ENCODE peak calls at places on chromosomes 12 and 14, in four cellular contexts. G, S, T and D are unnamed samples.

GRCh38 chr12:45290218-45290609 is 74.3 kb downstream of the ANO6 start:
- DNase-seq in T (no peak), S (no peak), G (no peak), D (no peak)

GRCh38 chr12:46209165-46209564 is 59.7 kb downstream of the SLC38A1 start:
- DNase-seq in T (no peak), G (no peak), S (no peak), D (no peak)

GRCh38 chr12:26434299-26434915 is 239.0 kb downstream of the SSPN start:
- DNase-seq in T (no peak), S (no peak), G (no peak), D (no peak)

GRCh38 chr14:94673781-94674231 is 61.6 kb downstream of the SERPINA3 start:
- DNase-seq in S (no peak), T (no peak), G (peak; percentile 22), D (no peak)

GRCh38 chr12:51517800-51518199 is 73.2 kb upstream of the SCN8A start:
- DNase-seq in G (no peak), S (no peak), T (no peak), D (no peak)

GRCh38 chr12:89947437-89948265 is 239.0 kb upstream of the ATP2B1 start:
- DNase-seq in S (no peak), T (no peak), G (no peak), D (no peak)

GRCh38 chr12:69901141-69901900 is 76.3 kb downstream of the MYRFL start:
- DNase-seq in G (no peak), T (no peak), S (no peak), D (no peak)

GRCh38 chr12:132477703-132478432 is 12.1 kb upstream of the FBRSL1 start:
- DNase-seq in S (no peak), T (no peak), G (no peak), D (peak; percentile 57)

GRCh38 chr12:28742791-28743190 is 406.3 kb upstream of the FAR2 start:
- DNase-seq in S (no peak), T (no peak), G (no peak), D (no peak)

GRCh38 chr12:132084681-132085635 is 59.2 kb downstream of the DDX51 start:
- DNase-seq in G (peak; percentile 63), T (peak; percentile 85), S (peak; percentile 26), D (peak; percentile 90)

GRCh38 chr14:85466678-85467077 is 63.3 kb upstream of the FLRT2 start:
- DNase-seq in T (no peak), G (no peak), S (no peak), D (no peak)

DNA sequence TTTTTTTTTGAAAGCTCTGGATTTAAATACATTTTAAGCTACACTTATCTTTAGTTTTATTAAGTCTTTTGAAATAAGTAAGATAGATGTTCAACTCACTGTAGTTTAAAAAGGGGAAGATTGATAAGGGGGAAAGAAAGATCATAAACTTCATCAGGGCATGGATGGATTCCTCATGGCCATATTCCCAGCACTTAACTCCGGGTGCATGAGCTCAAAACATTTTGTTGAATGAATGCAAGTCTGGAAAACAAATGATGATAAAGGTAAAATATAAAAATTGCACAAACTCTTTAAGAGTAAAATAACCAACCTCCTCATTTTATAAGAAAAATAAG is 4.3 kb upstream of the IGF1 start:
- DNase-seq in T (no peak), S (no peak), G (no peak), D (no peak)
- TF ChIP-seq CTCF in T (peak; percentile 1), S (peak; percentile 34), G (no peak), D (no peak)

GRCh38 chr14:71362920-71363584 is 455.8 kb downstream of the PCNX1 start:
- DNase-seq in S (no peak), T (no peak), G (no peak), D (no peak)

GRCh38 chr14:71361874-71362273 is 454.6 kb downstream of the PCNX1 start:
- DNase-seq in T (no peak), S (no peak), G (no peak), D (no peak)

GRCh38 chr14:71362282-71362681 is 455.0 kb downstream of the PCNX1 start:
- DNase-seq in T (no peak), S (no peak), G (no peak), D (no peak)

GRCh38 chr14:71363961-71364360 is 456.7 kb downstream of the PCNX1 start:
- DNase-seq in S (no peak), G (no peak), T (no peak), D (no peak)

GRCh38 chr14:71365305-71365865 is 458.1 kb downstream of the PCNX1 start:
- DNase-seq in G (no peak), T (no peak), S (no peak), D (no peak)
- H3K9me3 ChIP-seq in G (no peaks in the 10 kb centered on the region), T (no peaks in the 10 kb centered on the region), S (no peaks in the 10 kb centered on the region), D (no peaks in the 10 kb centered on the region)

DNA sequence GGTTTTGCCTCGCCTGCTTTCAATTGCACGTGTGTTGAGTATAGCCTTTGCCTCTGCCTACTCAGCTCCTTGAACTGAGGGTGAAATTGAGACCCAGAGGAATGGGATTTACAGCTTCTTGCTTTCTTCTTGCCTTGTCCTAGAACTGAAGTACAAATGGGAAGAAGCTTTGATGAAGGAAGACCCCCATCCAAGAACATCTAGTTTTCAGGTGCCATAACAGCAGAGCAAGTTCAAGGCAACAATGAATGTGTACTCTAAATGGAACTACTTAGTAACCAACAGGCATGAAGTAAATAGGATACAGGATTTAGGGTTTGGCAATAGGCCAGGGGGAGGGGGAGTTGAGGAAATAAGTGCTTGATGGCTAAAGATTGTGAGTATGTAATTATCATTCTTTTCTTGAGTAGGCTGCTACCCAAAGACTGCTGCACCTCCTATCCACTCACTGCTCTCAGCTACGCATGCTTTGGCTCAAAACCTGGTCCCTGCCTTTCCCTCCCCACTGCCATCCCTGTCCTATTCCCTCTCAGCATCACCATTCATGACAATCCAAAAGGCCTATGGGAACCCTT is 2.1 kb downstream of the GPX2 start:
- DNase-seq in G (no peak), S (no peak), T (no peak), D (peak; percentile 3)
- H3K4me3 ChIP-seq in G (no peak overlapping the region), S (no peak overlapping the region), T (no peak overlapping the region), D (no peak overlapping the region)

GRCh38 chr14:59133202-59133601 is 55.3 kb upstream of the DAAM1 start:
- DNase-seq in T (no peak), S (no peak), G (no peak), D (no peak)
- TF ChIP-seq CTCF in T (no peak), S (no peak), G (no peak), D (no peak)

DNA sequence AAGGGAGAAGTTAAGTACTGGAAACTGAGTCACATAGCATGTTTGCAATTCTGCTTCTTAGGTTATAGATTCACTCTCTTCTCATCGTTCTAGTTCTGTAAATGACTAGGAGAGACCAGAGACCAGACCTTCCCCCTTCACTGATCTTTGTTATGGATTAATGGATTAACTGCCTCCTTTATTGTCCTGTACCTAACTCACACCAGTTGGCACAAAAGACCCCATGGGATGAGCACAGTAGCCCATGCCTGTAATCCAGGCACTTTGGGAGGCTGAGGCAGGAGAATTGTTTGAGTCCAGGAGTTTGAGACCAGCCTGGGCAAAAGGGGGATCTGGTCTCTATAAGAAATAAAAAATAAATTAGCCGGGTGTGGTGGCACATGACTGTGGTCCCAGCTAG is 20.8 kb downstream of the BCAT1 start:
- DNase-seq in G (no peak), T (no peak), S (no peak), D (no peak)
- H3K9me3 ChIP-seq in G (no peaks in the 10 kb centered on the region), T (no peaks in the 10 kb centered on the region), S (no peaks in the 10 kb centered on the region), D (no peaks in the 10 kb centered on the region)

GRCh38 chr14:75050852-75051555 is at the start of gene MLH3:
- DNase-seq in S (peak; percentile 83), G (peak; percentile 81), T (peak; percentile 88), D (peak; percentile 95)

GRCh38 chr14:75049136-75049535 is 2.1 kb downstream of the MLH3 start:
- DNase-seq in S (no peak), T (no peak), G (no peak), D (no peak)

GRCh38 chr14:75048101-75048500 is 3.2 kb downstream of the MLH3 start:
- DNase-seq in S (no peak), G (no peak), T (no peak), D (no peak)

GRCh38 chr14:75051556-75051899 is 261 bp upstream of the MLH3 start:
- DNase-seq in T (no peak), G (no peak), S (no peak), D (no peak)

DNA sequence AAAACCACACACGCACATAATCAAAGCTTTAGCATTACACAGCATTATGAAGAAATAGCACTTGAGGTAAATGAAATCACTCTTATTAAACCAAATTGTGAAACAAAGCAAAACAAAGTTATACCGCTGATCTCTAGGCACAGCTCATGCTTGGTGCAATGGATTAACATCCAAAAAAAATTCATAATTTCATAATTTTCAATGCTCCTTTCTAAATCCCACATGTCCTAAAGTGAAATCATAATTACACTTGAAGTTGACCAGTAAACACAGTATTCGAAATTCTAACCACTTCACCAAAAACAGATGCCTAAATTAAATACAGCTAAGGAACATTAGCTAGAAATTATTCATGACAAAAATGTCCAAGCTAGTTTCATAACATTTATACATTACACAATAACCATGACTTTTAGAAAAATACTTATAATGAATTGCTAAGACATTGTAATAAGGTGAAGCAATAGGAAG is 1.5 kb downstream of the MLH3 start:
- DNase-seq in T (no peak), S (no peak), G (no peak), D (no peak)
- H3K4me3 ChIP-seq in T (peak overlapping the region; percentile 9), S (no peak overlapping the region), G (no peak overlapping the region), D (no peak overlapping the region)

GRCh38 chr14:22039938-22040780 is 366.5 kb upstream of the OR4E1 start:
- DNase-seq in G (no peak), T (no peak), S (peak; percentile 32), D (no peak)
- TF ChIP-seq CTCF in G (no peak), T (peak; percentile 57), S (peak; percentile 72), D (peak; percentile 27)

DNA sequence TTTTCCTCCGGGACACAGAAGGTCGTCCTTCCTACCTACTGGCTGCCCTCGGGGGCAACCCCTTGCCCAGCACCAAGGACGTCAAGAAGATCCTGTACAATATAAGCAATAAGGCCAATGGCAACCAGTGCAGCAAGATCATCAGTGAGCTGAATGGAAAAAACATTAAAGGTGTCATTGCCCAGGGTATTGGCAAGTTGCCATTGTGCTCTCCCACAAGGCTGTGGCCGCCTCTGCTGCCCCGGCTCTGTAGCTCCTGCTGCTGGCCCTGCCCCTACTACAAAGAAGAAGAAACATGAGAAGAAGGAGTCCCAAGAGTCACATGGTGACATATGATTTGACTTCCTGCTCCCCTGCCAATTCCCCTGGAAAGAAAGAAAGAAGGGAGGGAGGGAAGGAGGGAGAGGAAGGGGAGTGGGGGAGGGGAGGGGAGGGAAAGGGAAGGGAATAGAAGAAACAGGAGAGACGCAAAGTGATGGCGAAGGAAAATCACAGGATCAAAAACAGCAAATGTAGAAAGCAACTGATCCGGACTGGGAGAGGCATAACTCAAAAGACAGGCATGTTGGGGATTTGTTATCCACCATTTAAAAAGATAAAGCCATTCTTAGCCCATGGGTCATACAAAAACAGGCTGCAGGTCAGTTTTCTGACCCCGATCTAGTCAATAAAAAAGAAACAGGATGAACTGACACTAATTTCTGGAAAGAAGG is 61.3 kb upstream of the RESF1 start:
- DNase-seq in G (peak; percentile 53), S (peak; percentile 31), T (peak; percentile 55), D (peak; percentile 83)
- H3K9me3 ChIP-seq in G (no peaks in the 10 kb centered on the region), S (peaks cover 12% of the 10 kb centered on the region), T (no peaks in the 10 kb centered on the region), D (no peaks in the 10 kb centered on the region)

GRCh38 chr12:6336859-6337744 is 4.8 kb downstream of the TNFRSF1A start:
- DNase-seq in T (no peak), S (peak; percentile 68), G (no peak), D (peak; percentile 80)
- H3K4me3 ChIP-seq in T (peak overlapping the region; percentile 94), S (peak overlapping the region; percentile 77), G (peak overlapping the region; percentile 80), D (peak overlapping the region; percentile 93)

DNA sequence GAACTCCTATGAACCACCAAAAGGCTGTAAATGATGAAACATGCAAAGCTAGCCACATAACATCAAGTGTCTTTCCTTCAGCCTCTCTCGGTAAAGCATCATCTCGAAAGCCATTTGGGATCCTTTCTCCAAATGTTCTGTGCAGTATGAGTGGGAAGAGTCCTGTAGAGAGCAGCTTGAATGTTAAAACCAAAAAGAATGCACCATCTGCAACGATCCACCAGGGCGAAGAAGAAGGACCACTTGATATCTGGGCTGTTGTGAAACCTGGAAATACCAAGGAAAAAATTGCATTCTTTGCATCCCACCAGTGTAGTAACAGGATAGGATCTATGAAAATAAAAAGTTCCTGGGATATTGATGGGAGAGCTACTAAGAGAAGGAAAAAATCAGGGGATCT is 61.2 kb downstream of the ATG14 start:
- DNase-seq in G (no peak), T (no peak), S (no peak), D (no peak)
- TF ChIP-seq CTCF in G (no peak), T (no peak), S (no peak), D (no peak)